ENCODE peak calls at places on chromosomes 12 and 14, in nine cellular contexts. H, O, X, A, M, N, J, C and Q are unnamed samples.

GRCh38 chr14:92914087-92914656 is 8.8 kb upstream of the CHGA start:
- DNase-seq in J (peak; percentile 40), X (no peak), H (no peak), N (peak; percentile 15), M (no peak), O (peak; percentile 29), A (peak; percentile 87), C (peak; percentile 70), Q (peak; percentile 5)

GRCh38 chr14:36227802-36228201 is 51.3 kb upstream of the PTCSC3 start:
- DNase-seq in O (no peak), A (no peak), C (no peak), N (peak; percentile 52), J (no peak), M (no peak), X (peak; percentile 37), H (no peak), Q (peak; percentile 48)

GRCh38 chr12:32901553-32901952 is 5.0 kb upstream of the PKP2 start:
- DNase-seq in A (no peak), C (no peak), M (no peak), N (no peak), H (no peak), O (peak; percentile 72), J (peak; percentile 53), X (no peak), Q (peak; percentile 54)

GRCh38 chr14:99244960-99245340 is 27.0 kb downstream of the BCL11B start:
- DNase-seq in J (no peak), A (peak; percentile 33), X (no peak), H (no peak), C (no peak), M (no peak), O (no peak), N (no peak), Q (no peak)

GRCh38 chr14:104118006-104118844 is 20.2 kb upstream of the KIF26A start:
- DNase-seq in H (peak; percentile 31), A (no peak), X (peak; percentile 24), O (no peak), M (no peak), C (peak; percentile 31), N (no peak), J (no peak), Q (no peak)

GRCh38 chr12:95837240-95838038 is 21.3 kb upstream of the SNRPF start:
- DNase-seq in O (no peak), X (no peak), H (no peak), N (no peak), M (no peak), C (no peak), A (peak; percentile 11), J (no peak), Q (no peak)

GRCh38 chr14:90658541-90658967 is 157.7 kb downstream of the TTC7B start:
- DNase-seq in H (no peak), J (no peak), M (no peak), C (no peak), A (no peak), O (peak; percentile 60), X (no peak), N (peak; percentile 85), Q (no peak)

GRCh38 chr12:94673951-94674570 is 23.7 kb upstream of the TMCC3 start:
- DNase-seq in H (no peak), O (peak; percentile 53), A (no peak), X (no peak), N (no peak), C (no peak), J (no peak), M (no peak), Q (no peak)

GRCh38 chr12:37545759-37546158 is 770.8 kb upstream of the ALG10B start:
- DNase-seq in J (no peak), O (no peak), N (no peak), C (no peak), M (no peak), H (no peak), X (no peak), A (no peak), Q (no peak)

GRCh38 chr12:125873031-125873430 is 807.8 kb downstream of the AACS start:
- DNase-seq in O (no peak), N (no peak), M (no peak), A (no peak), C (no peak), H (no peak), J (no peak), X (no peak), Q (no peak)

GRCh38 chr14:68239988-68240387 is 420.4 kb downstream of the RAD51B start:
- DNase-seq in M (no peak), H (no peak), A (no peak), X (no peak), J (no peak), C (no peak), O (no peak), N (no peak), Q (peak; percentile 34)

GRCh38 chr12:64522316-64522715 is 70.4 kb downstream of the TBK1 start:
- DNase-seq in O (peak; percentile 53), C (no peak), N (peak; percentile 60), A (no peak), J (no peak), X (no peak), H (no peak), M (no peak), Q (peak; percentile 81)

GRCh38 chr12:1498199-1498740 is 96.1 kb downstream of the FBXL14 start:
- DNase-seq in C (no peak), X (no peak), J (no peak), H (no peak), O (no peak), M (no peak), N (no peak), A (no peak), Q (no peak)

GRCh38 chr14:104431929-104432541 is 147.5 kb upstream of the C14orf180 start:
- DNase-seq in A (no peak), C (peak; percentile 43), M (no peak), H (no peak), J (no peak), X (no peak), O (no peak), N (no peak), Q (no peak)

GRCh38 chr14:24138396-24139271 is 2.6 kb downstream of the PSME1 start:
- DNase-seq in A (no peak), N (no peak), M (no peak), O (no peak), H (no peak), C (no peak), X (no peak), J (no peak), Q (no peak)

GRCh38 chr14:99035712-99036593 is 236.0 kb downstream of the BCL11B start:
- DNase-seq in J (peak; percentile 10), O (peak; percentile 95), N (peak; percentile 43), M (peak; percentile 84), H (peak; percentile 58), A (peak; percentile 82), X (peak; percentile 42), C (peak; percentile 84), Q (peak; percentile 96)

GRCh38 chr12:87689196-87689595 is 340.0 kb downstream of the C12orf50 start:
- DNase-seq in O (peak; percentile 3), C (no peak), J (no peak), X (no peak), A (no peak), N (no peak), H (no peak), M (no peak), Q (no peak)

GRCh38 chr12:113559466-113559865 is 87.8 kb upstream of the LHX5 start:
- DNase-seq in J (no peak), C (no peak), O (no peak), N (no peak), H (no peak), M (no peak), X (no peak), A (no peak), Q (no peak)
- H3K4me1 ChIP-seq in J (no peaks in the 10 kb centered on the region), C (peaks cover 2% of the 10 kb centered on the region), O (no peaks in the 10 kb centered on the region), N (no peaks in the 10 kb centered on the region), H (no peaks in the 10 kb centered on the region), M (no peaks in the 10 kb centered on the region), X (no peaks in the 10 kb centered on the region), A (no peaks in the 10 kb centered on the region), Q (no peaks in the 10 kb centered on the region)

DNA sequence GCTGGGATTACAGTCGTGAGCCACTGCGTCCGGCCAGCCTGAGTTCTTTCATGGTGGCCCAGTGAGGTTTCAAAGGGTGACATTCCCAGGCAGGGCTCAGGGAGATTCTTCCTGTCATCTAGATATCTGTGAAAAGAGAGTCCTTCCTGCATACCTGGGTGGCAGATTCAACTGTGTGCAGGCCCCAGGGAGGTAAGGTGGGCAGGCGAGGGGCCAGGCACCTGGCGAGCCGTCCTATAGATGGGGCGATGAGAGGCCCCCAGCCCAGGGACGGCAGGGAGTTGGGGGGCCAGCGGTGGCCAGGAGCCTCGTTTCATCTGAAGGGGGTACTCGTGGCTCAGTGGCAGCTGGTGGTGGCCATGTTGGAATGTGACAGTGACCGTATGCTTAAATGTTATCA is 7.1 kb upstream of the EP400 start:
- DNase-seq in J (no peak), M (peak; percentile 8), A (no peak), N (no peak), C (no peak), X (peak; percentile 7), O (no peak), H (no peak), Q (no peak)
- H3K4me1 ChIP-seq in J (peaks cover 3% of the 10 kb centered on the region), M (no peaks in the 10 kb centered on the region), A (peaks cover 6% of the 10 kb centered on the region), N (no peaks in the 10 kb centered on the region), C (peaks cover 3% of the 10 kb centered on the region), X (peaks cover 3% of the 10 kb centered on the region), O (no peaks in the 10 kb centered on the region), H (peaks cover 9% of the 10 kb centered on the region), Q (no peaks in the 10 kb centered on the region)

GRCh38 chr14:58477653-58478052 is 50.1 kb downstream of the KIAA0586 start:
- DNase-seq in O (no peak), M (no peak), H (no peak), J (no peak), N (no peak), A (no peak), C (no peak), X (no peak), Q (no peak)

GRCh38 chr14:58476320-58476719 is 48.8 kb downstream of the KIAA0586 start:
- DNase-seq in M (no peak), A (no peak), C (no peak), H (no peak), N (no peak), J (no peak), X (no peak), O (no peak), Q (no peak)

GRCh38 chr14:58479975-58480374 is 52.5 kb downstream of the KIAA0586 start:
- DNase-seq in J (no peak), O (no peak), X (no peak), A (no peak), M (no peak), H (no peak), N (no peak), C (no peak), Q (no peak)
- H3K4me1 ChIP-seq in J (no peaks in the 10 kb centered on the region), O (no peaks in the 10 kb centered on the region), X (no peaks in the 10 kb centered on the region), A (no peaks in the 10 kb centered on the region), M (no peaks in the 10 kb centered on the region), H (no peaks in the 10 kb centered on the region), N (no peaks in the 10 kb centered on the region), C (no peaks in the 10 kb centered on the region), Q (no peaks in the 10 kb centered on the region)

DNA sequence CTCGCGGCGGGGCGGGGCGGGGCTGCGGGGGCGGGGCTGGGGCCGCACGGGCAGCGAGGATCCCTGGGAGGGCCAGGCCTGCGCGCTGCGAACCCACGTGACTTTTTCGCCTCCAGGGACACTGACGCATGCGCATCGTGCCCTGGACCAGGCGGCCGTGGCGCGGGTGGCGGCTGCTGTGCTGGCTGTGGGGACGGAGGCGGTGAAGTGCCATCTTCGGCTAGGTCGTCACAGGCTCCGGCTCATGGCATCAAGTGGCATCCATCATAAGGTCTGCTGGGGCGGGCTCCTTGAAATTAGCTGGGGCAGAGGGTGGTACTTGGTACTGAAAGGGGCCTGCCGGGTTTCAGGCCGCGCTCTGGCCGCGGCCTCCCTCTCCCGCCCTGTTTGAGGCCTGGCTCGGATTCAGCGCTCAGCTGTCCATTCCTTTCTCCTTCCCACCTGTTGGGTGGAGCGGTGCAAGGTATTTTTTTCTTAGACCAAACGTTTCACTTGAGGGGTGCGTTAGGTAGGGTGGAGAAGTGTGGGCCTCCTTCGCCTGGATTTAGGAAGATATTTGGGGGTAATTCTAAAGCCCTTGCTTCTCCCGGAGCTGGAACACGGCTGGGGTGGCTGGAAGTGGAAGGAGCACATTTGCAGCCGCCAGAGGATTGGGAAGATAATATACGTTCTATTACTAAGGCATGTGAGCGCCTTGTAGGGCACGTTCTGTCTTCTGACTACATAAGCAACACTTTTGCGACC is at the start of gene PRPF39:
- DNase-seq in C (peak; percentile 96), J (peak; percentile 87), O (peak; percentile 93), M (peak; percentile 96), N (peak; percentile 88), X (peak; percentile 97), A (peak; percentile 96), H (peak; percentile 98), Q (peak; percentile 86)
- H3K4me1 ChIP-seq in C (no peaks in the 10 kb centered on the region), J (peaks cover 62% of the 10 kb centered on the region), O (peaks cover 20% of the 10 kb centered on the region), M (peaks cover 11% of the 10 kb centered on the region), N (no peaks in the 10 kb centered on the region), X (peaks cover 23% of the 10 kb centered on the region), A (no peaks in the 10 kb centered on the region), H (peaks cover 26% of the 10 kb centered on the region), Q (no peaks in the 10 kb centered on the region)